ENCODE peak calls at places on chromosomes 5 and 9, in six cellular contexts. One of them, this sample, is unnamed.

GRCh38 chr5:16539169-16539666 is 73.6 kb upstream of the ZNF622 start:
- DNase-seq in SW480: peak
- DNase-seq in stimulated activated CD4-positive, alpha-beta T cell treated with anti-CD3 and anti-CD28 coated beads, Interleukin-15, amount 100 ng/mL, for 1 hour: no peak
- DNase-seq in effector CD8-positive, alpha-beta T cell: no peak
- DNase-seq in left kidney: peak
- DNase-seq in activated T-cell treated with anti-CD3 and anti-CD28 coated beads, Interleukin-2, amount 50 U/mL, for 72 hours: no peak
- DNase-seq in this sample: peak

GRCh38 chr5:72618699-72619098 is 111.5 kb upstream of the ZNF366 start:
- DNase-seq in SW480: no peak
- DNase-seq in stimulated activated CD4-positive, alpha-beta T cell treated with anti-CD3 and anti-CD28 coated beads, Interleukin-15, amount 100 ng/mL, for 1 hour: no peak
- DNase-seq in effector CD8-positive, alpha-beta T cell: no peak
- DNase-seq in left kidney: peak
- DNase-seq in activated T-cell treated with anti-CD3 and anti-CD28 coated beads, Interleukin-2, amount 50 U/mL, for 72 hours: no peak
- DNase-seq in this sample: no peak

GRCh38 chr5:38871790-38872551 is 26.2 kb downstream of the OSMR start:
- DNase-seq in SW480: no peak
- DNase-seq in stimulated activated CD4-positive, alpha-beta T cell treated with anti-CD3 and anti-CD28 coated beads, Interleukin-15, amount 100 ng/mL, for 1 hour: no peak
- DNase-seq in effector CD8-positive, alpha-beta T cell: no peak
- DNase-seq in left kidney: no peak
- DNase-seq in activated T-cell treated with anti-CD3 and anti-CD28 coated beads, Interleukin-2, amount 50 U/mL, for 72 hours: no peak
- DNase-seq in this sample: no peak

GRCh38 chr5:76046761-76047160 is 36.4 kb upstream of the SV2C start:
- DNase-seq in SW480: no peak
- DNase-seq in stimulated activated CD4-positive, alpha-beta T cell treated with anti-CD3 and anti-CD28 coated beads, Interleukin-15, amount 100 ng/mL, for 1 hour: no peak
- DNase-seq in effector CD8-positive, alpha-beta T cell: no peak
- DNase-seq in left kidney: peak
- DNase-seq in activated T-cell treated with anti-CD3 and anti-CD28 coated beads, Interleukin-2, amount 50 U/mL, for 72 hours: no peak
- DNase-seq in this sample: no peak

GRCh38 chr9:14511452-14511851 is 181.8 kb downstream of the ZDHHC21 start:
- DNase-seq in SW480: no peak
- DNase-seq in stimulated activated CD4-positive, alpha-beta T cell treated with anti-CD3 and anti-CD28 coated beads, Interleukin-15, amount 100 ng/mL, for 1 hour: no peak
- DNase-seq in effector CD8-positive, alpha-beta T cell: no peak
- DNase-seq in left kidney: no peak
- DNase-seq in activated T-cell treated with anti-CD3 and anti-CD28 coated beads, Interleukin-2, amount 50 U/mL, for 72 hours: peak
- DNase-seq in this sample: no peak

GRCh38 chr9:9631302-9631701 is 981.5 kb downstream of the PTPRD start:
- DNase-seq in SW480: no peak
- DNase-seq in stimulated activated CD4-positive, alpha-beta T cell treated with anti-CD3 and anti-CD28 coated beads, Interleukin-15, amount 100 ng/mL, for 1 hour: no peak
- DNase-seq in effector CD8-positive, alpha-beta T cell: no peak
- DNase-seq in left kidney: no peak
- DNase-seq in activated T-cell treated with anti-CD3 and anti-CD28 coated beads, Interleukin-2, amount 50 U/mL, for 72 hours: no peak
- DNase-seq in this sample: no peak

GRCh38 chr9:131656356-131657030 is 83.4 kb downstream of the RAPGEF1 start:
- DNase-seq in SW480: no peak
- DNase-seq in stimulated activated CD4-positive, alpha-beta T cell treated with anti-CD3 and anti-CD28 coated beads, Interleukin-15, amount 100 ng/mL, for 1 hour: peak
- DNase-seq in effector CD8-positive, alpha-beta T cell: no peak
- DNase-seq in left kidney: peak
- DNase-seq in activated T-cell treated with anti-CD3 and anti-CD28 coated beads, Interleukin-2, amount 50 U/mL, for 72 hours: peak
- DNase-seq in this sample: peak

GRCh38 chr5:167812871-167813270 is 478.6 kb upstream of the WWC1 start:
- DNase-seq in SW480: no peak
- DNase-seq in stimulated activated CD4-positive, alpha-beta T cell treated with anti-CD3 and anti-CD28 coated beads, Interleukin-15, amount 100 ng/mL, for 1 hour: no peak
- DNase-seq in effector CD8-positive, alpha-beta T cell: no peak
- DNase-seq in left kidney: no peak
- DNase-seq in activated T-cell treated with anti-CD3 and anti-CD28 coated beads, Interleukin-2, amount 50 U/mL, for 72 hours: no peak
- DNase-seq in this sample: no peak

GRCh38 chr5:131879705-131880104 is 65.8 kb downstream of the MEIKIN start:
- DNase-seq in SW480: no peak
- DNase-seq in stimulated activated CD4-positive, alpha-beta T cell treated with anti-CD3 and anti-CD28 coated beads, Interleukin-15, amount 100 ng/mL, for 1 hour: no peak
- DNase-seq in effector CD8-positive, alpha-beta T cell: no peak
- DNase-seq in left kidney: no peak
- DNase-seq in activated T-cell treated with anti-CD3 and anti-CD28 coated beads, Interleukin-2, amount 50 U/mL, for 72 hours: no peak
- DNase-seq in this sample: no peak

GRCh38 chr9:113317777-113318176 is 14.6 kb upstream of the RNF183 start:
- DNase-seq in SW480: no peak
- DNase-seq in stimulated activated CD4-positive, alpha-beta T cell treated with anti-CD3 and anti-CD28 coated beads, Interleukin-15, amount 100 ng/mL, for 1 hour: no peak
- DNase-seq in effector CD8-positive, alpha-beta T cell: no peak
- DNase-seq in left kidney: no peak
- DNase-seq in activated T-cell treated with anti-CD3 and anti-CD28 coated beads, Interleukin-2, amount 50 U/mL, for 72 hours: no peak
- DNase-seq in this sample: no peak

GRCh38 chr9:92279302-92279701 is 14.2 kb downstream of the IARS1 start:
- DNase-seq in SW480: no peak
- DNase-seq in stimulated activated CD4-positive, alpha-beta T cell treated with anti-CD3 and anti-CD28 coated beads, Interleukin-15, amount 100 ng/mL, for 1 hour: no peak
- DNase-seq in effector CD8-positive, alpha-beta T cell: no peak
- DNase-seq in left kidney: no peak
- DNase-seq in activated T-cell treated with anti-CD3 and anti-CD28 coated beads, Interleukin-2, amount 50 U/mL, for 72 hours: no peak
- DNase-seq in this sample: no peak

GRCh38 chr5:132747693-132748440 is 641 bp downstream of the CCNI2 start:
- DNase-seq in SW480: no peak
- DNase-seq in stimulated activated CD4-positive, alpha-beta T cell treated with anti-CD3 and anti-CD28 coated beads, Interleukin-15, amount 100 ng/mL, for 1 hour: peak
- DNase-seq in effector CD8-positive, alpha-beta T cell: no peak
- DNase-seq in left kidney: peak
- DNase-seq in activated T-cell treated with anti-CD3 and anti-CD28 coated beads, Interleukin-2, amount 50 U/mL, for 72 hours: peak
- DNase-seq in this sample: no peak

GRCh38 chr5:80569086-80569960 is 757 bp downstream of the ANKRD34B start:
- DNase-seq in SW480: no peak
- DNase-seq in stimulated activated CD4-positive, alpha-beta T cell treated with anti-CD3 and anti-CD28 coated beads, Interleukin-15, amount 100 ng/mL, for 1 hour: no peak
- DNase-seq in effector CD8-positive, alpha-beta T cell: no peak
- DNase-seq in left kidney: peak
- DNase-seq in activated T-cell treated with anti-CD3 and anti-CD28 coated beads, Interleukin-2, amount 50 U/mL, for 72 hours: no peak
- DNase-seq in this sample: no peak

GRCh38 chr5:93583799-93584530 is 943 bp downstream of the NR2F1 start:
- DNase-seq in SW480: peak
- DNase-seq in stimulated activated CD4-positive, alpha-beta T cell treated with anti-CD3 and anti-CD28 coated beads, Interleukin-15, amount 100 ng/mL, for 1 hour: no peak
- DNase-seq in effector CD8-positive, alpha-beta T cell: no peak
- DNase-seq in left kidney: peak
- DNase-seq in activated T-cell treated with anti-CD3 and anti-CD28 coated beads, Interleukin-2, amount 50 U/mL, for 72 hours: no peak
- DNase-seq in this sample: no peak

GRCh38 chr9:128937310-128938165 is 9.9 kb downstream of the DOLK start:
- DNase-seq in SW480: no peak
- DNase-seq in stimulated activated CD4-positive, alpha-beta T cell treated with anti-CD3 and anti-CD28 coated beads, Interleukin-15, amount 100 ng/mL, for 1 hour: no peak
- DNase-seq in effector CD8-positive, alpha-beta T cell: no peak
- DNase-seq in left kidney: no peak
- DNase-seq in activated T-cell treated with anti-CD3 and anti-CD28 coated beads, Interleukin-2, amount 50 U/mL, for 72 hours: no peak
- DNase-seq in this sample: no peak

This sample was measured in cerebellum.